ENCODE peak calls at places on chromosomes 13 and 19, in seven cellular contexts. C is body of pancreas; S is cardiac fibroblast; W is neural progenitor cell; M is AG04450; X is CD8-positive, alpha-beta T cell; F is fibroblast of villous mesenchyme. Z is an unnamed sample.

GRCh38 chr13:37365496-37365895 is 233.1 kb downstream of the POSTN start:
- DNase-seq in F (no peak), X (no peak), M (no peak), S (no peak), C (no peak), W (no peak), Z (no peak)

GRCh38 chr19:32168111-32168510 is 177.3 kb upstream of the ZNF507 start:
- DNase-seq in X (no peak), C (no peak), W (no peak), S (no peak), F (no peak), M (no peak), Z (no peak)

GRCh38 chr19:20167020-20167644 is at the start of gene ZNF486:
- DNase-seq in X (peak; percentile 95), S (peak; percentile 98), F (peak; percentile 97), C (peak; percentile 98), M (peak; percentile 91), W (peak; percentile 98), Z (no peak)

GRCh38 chr13:113875829-113876228 is 12.0 kb upstream of the GAS6 start:
- DNase-seq in S (no peak), M (no peak), X (peak; percentile 70), W (no peak), C (no peak), F (no peak), Z (no peak)

GRCh38 chr13:52862358-52863206 is 14.1 kb upstream of the PCDH8 start:
- DNase-seq in S (no peak), W (peak; percentile 64), F (no peak), X (no peak), M (no peak), C (no peak), Z (no peak)

GRCh38 chr19:45472557-45473365 is 5.0 kb downstream of the FOSB start:
- DNase-seq in X (peak; percentile 34), W (peak; percentile 32), C (no peak), M (no peak), F (no peak), S (no peak), Z (no peak)

GRCh38 chr13:71643466-71643865 is 223.5 kb downstream of the DACH1 start:
- DNase-seq in F (no peak), M (no peak), X (no peak), C (no peak), W (no peak), S (no peak), Z (no peak)

GRCh38 chr13:43880930-43881329 is 1.2 kb downstream of the LACC1 start:
- DNase-seq in M (no peak), S (no peak), C (no peak), W (no peak), X (no peak), F (no peak), Z (no peak)

GRCh38 chr19:40588926-40589569 is 12.1 kb upstream of the LTBP4 start:
- DNase-seq in M (no peak), W (no peak), C (peak; percentile 13), X (no peak), F (no peak), S (no peak), Z (no peak)

GRCh38 chr13:40146586-40147240 is 491.3 kb downstream of the COG6 start:
- DNase-seq in S (no peak), M (no peak), W (no peak), C (no peak), F (no peak), X (no peak), Z (no peak)

GRCh38 chr13:38308736-38309135 is 40.9 kb upstream of the UFM1 start:
- DNase-seq in C (no peak), X (no peak), W (no peak), F (peak; percentile 71), S (peak; percentile 89), M (peak; percentile 1), Z (no peak)

GRCh38 chr19:12756150-12756883 is 4.7 kb downstream of the BEST2 start:
- DNase-seq in S (no peak), X (no peak), F (no peak), C (no peak), W (no peak), M (no peak), Z (no peak)

GRCh38 chr13:105518086-105518485 is 1017.4 kb downstream of the EFNB2 start:
- DNase-seq in X (no peak), M (no peak), W (no peak), S (peak; percentile 65), C (no peak), F (no peak), Z (no peak)

GRCh38 chr13:104043184-104043583 is 977.0 kb upstream of the SLC10A2 start:
- DNase-seq in F (peak; percentile 52), C (no peak), W (no peak), X (no peak), M (no peak), S (no peak), Z (no peak)

GRCh38 chr13:44013666-44014291 is 134.1 kb downstream of the LACC1 start:
- DNase-seq in C (no peak), X (no peak), M (peak; percentile 18), W (no peak), S (peak; percentile 60), F (peak; percentile 72), Z (no peak)

GRCh38 chr19:28037186-28037585 is 1175.8 kb downstream of the UQCRFS1 start:
- DNase-seq in X (no peak), S (no peak), C (no peak), M (no peak), F (no peak), W (no peak), Z (no peak)

GRCh38 chr19:45323671-45324081 is 1.0 kb upstream of the CKM start:
- DNase-seq in X (no peak), W (peak; percentile 56), M (no peak), F (no peak), S (no peak), C (no peak), Z (no peak)

GRCh38 chr13:88246239-88246638 is 575.1 kb downstream of the SLITRK5 start:
- DNase-seq in C (no peak), X (no peak), W (no peak), M (no peak), S (no peak), F (no peak), Z (no peak)

GRCh38 chr13:49995535-49996165 is 1.2 kb upstream of the TRIM13 start:
- DNase-seq in W (no peak), X (no peak), M (no peak), S (peak; percentile 34), C (no peak), F (peak; percentile 27), Z (no peak)

GRCh38 chr19:35011737-35012682 is 11.9 kb downstream of the GRAMD1A start:
- DNase-seq in W (no peak), C (no peak), F (no peak), X (peak; percentile 51), S (no peak), M (no peak), Z (no peak)

GRCh38 chr19:23415561-23416191 is 20.4 kb upstream of the ZNF91 start:
- DNase-seq in X (no peak), F (no peak), S (peak; percentile 5), M (no peak), C (peak; percentile 19), W (peak; percentile 94), Z (no peak)

GRCh38 chr13:65914707-65915106 is 1315.4 kb downstream of the PCDH9 start:
- DNase-seq in X (no peak), M (peak; percentile 4), F (peak; percentile 3), C (no peak), W (no peak), S (peak; percentile 89), Z (no peak)

GRCh38 chr13:19586904-19587634 is 25.7 kb upstream of the TPTE2 start:
- DNase-seq in X (peak; percentile 82), C (no peak), F (peak; percentile 63), S (peak; percentile 7), M (no peak), W (no peak), Z (no peak)

GRCh38 chr19:48393559-48394330 is at the start of gene GRIN2D:
- DNase-seq in S (peak; percentile 29), F (peak; percentile 28), M (no peak), W (peak; percentile 76), X (peak; percentile 45), C (no peak), Z (no peak)
- H3K4me3 ChIP-seq in S (peak within 1 kb of the TSS; percentile 19), F (peak within 1 kb of the TSS; percentile 39), M (peak within 1 kb of the TSS; percentile 27), W (peak within 1 kb of the TSS; percentile 53), X (peak within 1 kb of the TSS; percentile 27), C (no peak within 1 kb of the TSS), Z (no peak within 1 kb of the TSS)

GRCh38 chr19:18339703-18340102 is 695 bp upstream of the PGPEP1 start:
- DNase-seq in W (peak; percentile 29), S (peak; percentile 26), M (no peak), C (no peak), X (no peak), F (no peak), Z (no peak)
- TF ChIP-seq CTCF in W (peak; percentile 23), S (no peak), M (peak; percentile 46), C (no peak), X (no peak), F (peak; percentile 31), Z (peak; percentile 34)

GRCh38 chr19:5851302-5851701 is at the start of gene FUT3:
- DNase-seq in X (no peak), C (peak; percentile 56), S (no peak), W (no peak), M (no peak), F (no peak), Z (no peak)

GRCh38 chr19:5850189-5850588 is 1.1 kb downstream of the FUT3 start:
- DNase-seq in S (no peak), C (no peak), M (no peak), X (no peak), W (no peak), F (no peak), Z (no peak)

DNA sequence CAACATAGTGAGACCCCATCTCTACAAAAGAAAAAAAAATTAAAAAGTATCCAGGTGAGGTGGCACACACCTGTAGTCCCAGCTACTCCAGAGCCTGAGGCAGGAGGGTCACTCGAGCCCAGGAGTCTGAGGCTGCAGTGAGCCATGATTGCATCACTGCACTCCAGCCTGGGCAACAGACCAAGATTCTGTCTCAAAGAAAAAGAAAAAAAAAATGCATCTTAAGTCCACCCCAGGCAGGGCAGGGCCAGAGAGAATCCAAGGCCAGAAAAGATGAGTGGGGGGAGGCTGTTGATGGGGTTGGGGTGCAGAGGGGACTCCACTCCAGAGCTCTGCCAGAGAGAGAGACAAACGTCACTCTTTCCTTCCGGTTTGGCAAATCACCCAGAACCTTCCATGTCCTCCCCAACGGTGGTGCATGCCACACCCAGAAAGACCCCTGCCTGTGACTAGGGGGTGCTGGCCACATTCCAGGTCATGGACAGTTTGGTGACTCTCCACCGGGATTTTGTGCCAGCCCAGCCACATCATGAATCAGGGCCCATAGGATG is 431 bp downstream of the FUT3 start:
- DNase-seq in S (peak; percentile 75), C (peak; percentile 80), W (no peak), X (no peak), M (no peak), F (peak; percentile 65), Z (peak; percentile 4)
- H3K4me3 ChIP-seq in S (no peak overlapping the region), C (no peak overlapping the region), W (no peak overlapping the region), X (no peak overlapping the region), M (no peak overlapping the region), F (no peak overlapping the region), Z (no peak overlapping the region)

DNA sequence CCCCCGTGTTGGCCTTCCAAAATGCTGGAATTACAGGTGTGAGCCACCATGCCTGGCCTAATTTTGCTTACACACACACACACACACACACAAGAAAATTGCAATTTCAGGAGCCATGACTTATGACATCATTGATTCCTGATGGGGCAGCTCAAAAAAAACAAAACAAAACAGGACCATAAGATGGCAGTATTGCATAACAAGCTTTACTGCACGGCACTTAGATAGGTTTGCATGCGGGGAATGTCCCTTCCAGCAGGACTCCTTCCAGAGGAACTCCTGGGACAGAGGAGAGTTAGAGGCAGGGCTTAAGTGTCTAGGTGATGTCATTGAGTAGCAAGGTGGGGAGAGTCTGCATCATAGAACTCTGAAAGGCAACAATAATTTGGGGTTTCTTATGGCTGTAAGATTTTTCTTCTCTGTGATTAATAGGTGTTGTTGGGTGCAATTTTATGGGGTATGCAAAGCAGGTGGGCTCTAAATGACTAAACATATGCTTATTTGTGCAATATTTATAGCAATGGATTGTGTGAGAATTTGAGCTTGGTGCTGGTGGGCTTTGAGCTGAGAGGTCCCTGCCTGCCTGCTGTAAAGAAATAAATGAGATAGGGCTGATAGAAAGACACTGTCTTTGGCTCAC is 9.0 kb upstream of the ACSBG2 start:
- DNase-seq in C (no peak), S (peak; percentile 81), W (peak; percentile 55), X (no peak), F (peak; percentile 68), M (peak; percentile 23), Z (peak; percentile 70)
- TF ChIP-seq CTCF in C (peak; percentile 28), S (peak; percentile 35), W (peak; percentile 45), X (no peak), F (peak; percentile 52), M (peak; percentile 45), Z (peak; percentile 65)

Z was measured in LNCaP clone FGC.